ENCODE peak calls at places on chromosomes 7 and 10, in eight cellular contexts. L is T-helper 2 cell; N is bronchial epithelial cell; O is lower lobe of right lung; K is neural crest cell; J is stimulated activated CD4-positive, alpha-beta T cell treated with anti-CD3 and anti-CD28 coated beads, Interleukin-12 subunit alpha, Interleukin-12 subunit beta, amount 100 ng/mL, for 24 hours; F is NCI-H2081; A is A549. C is an unnamed sample.

GRCh38 chr7:149598721-149599308 is 101.2 kb upstream of the ZNF746 start:
- DNase-seq in O (no peak), F (peak), L (no peak), N (peak), K (peak), A (peak), J (no peak), C (no peak)

GRCh38 chr7:99624487-99624886 is 7.7 kb downstream of the ZSCAN25 start:
- DNase-seq in O (no peak), A (no peak), J (peak), N (no peak), F (no peak), K (no peak), L (peak), C (peak)

GRCh38 chr10:679556-679955 is 9.9 kb downstream of the DIP2C start:
- DNase-seq in F (no peak), O (no peak), N (no peak), A (no peak), J (no peak), K (no peak), L (no peak), C (no peak)

GRCh38 chr10:47038881-47039557 is 127.8 kb downstream of the PTPN20 start:
- DNase-seq in F (no peak), J (no peak), L (no peak), O (no peak), A (no peak), N (no peak), K (no peak), C (no peak)

GRCh38 chr10:96664563-96664962 is 55.8 kb downstream of the PIK3AP1 start:
- DNase-seq in K (no peak), L (no peak), A (no peak), N (no peak), J (no peak), O (no peak), F (no peak), C (no peak)

GRCh38 chr7:96118449-96119001 is 203.4 kb downstream of the SLC25A13 start:
- DNase-seq in K (no peak), F (no peak), N (no peak), J (no peak), O (no peak), L (no peak), A (no peak), C (no peak)

GRCh38 chr7:143259765-143260164 is 3.5 kb upstream of the GSTK1 start:
- DNase-seq in N (peak), O (no peak), F (no peak), K (no peak), L (no peak), J (no peak), A (no peak), C (no peak)

GRCh38 chr7:148856035-148856881 is 27.8 kb downstream of the EZH2 start:
- DNase-seq in L (peak), K (peak), A (peak), F (peak), N (peak), O (no peak), J (peak), C (no peak)

GRCh38 chr7:496528-497295 is 22.9 kb downstream of the PDGFA start:
- DNase-seq in F (no peak), N (peak), K (no peak), J (no peak), A (no peak), O (peak), L (no peak), C (no peak)

GRCh38 chr10:73848821-73849489 is 25.4 kb downstream of the CAMK2G start:
- DNase-seq in J (peak), O (peak), N (peak), A (peak), K (peak), F (peak), L (peak), C (peak)